ENCODE peak calls at places on chromosomes 3 and 15, in four cellular contexts. One of them, this sample, is unnamed.

GRCh38 chr3:40720863-40721262 is 196.1 kb downstream of the ZNF621 start:
- DNase-seq in mucosa of gallbladder: no peak
- DNase-seq in LHCN-M2: peak
- DNase-seq in adrenal gland: no peak
- DNase-seq in this sample: no peak

GRCh38 chr15:100721758-100722550 is 119.6 kb downstream of the ASB7 start:
- DNase-seq in mucosa of gallbladder: peak
- DNase-seq in LHCN-M2: peak
- DNase-seq in adrenal gland: peak
- DNase-seq in this sample: peak

GRCh38 chr3:167187211-167187610 is 192.9 kb downstream of the ZBBX start:
- DNase-seq in adrenal gland: no peak
- DNase-seq in LHCN-M2: no peak
- DNase-seq in mucosa of gallbladder: no peak
- DNase-seq in this sample: no peak

GRCh38 chr3:52606373-52607085 is 70.1 kb downstream of the UQCC5 start:
- DNase-seq in LHCN-M2: peak
- DNase-seq in mucosa of gallbladder: peak
- DNase-seq in adrenal gland: peak
- DNase-seq in this sample: peak

GRCh38 chr3:133283958-133284807 is 115.7 kb upstream of the BFSP2 start:
- DNase-seq in mucosa of gallbladder: no peak
- DNase-seq in LHCN-M2: no peak
- DNase-seq in adrenal gland: peak
- DNase-seq in this sample: no peak

GRCh38 chr3:34106379-34106778 is 307.9 kb downstream of the PDCD6IP start:
- DNase-seq in LHCN-M2: no peak
- DNase-seq in adrenal gland: no peak
- DNase-seq in mucosa of gallbladder: no peak
- DNase-seq in this sample: no peak

GRCh38 chr3:184710870-184711365 is 946 bp downstream of the MAGEF1 start:
- DNase-seq in adrenal gland: peak
- DNase-seq in mucosa of gallbladder: no peak
- DNase-seq in LHCN-M2: peak
- DNase-seq in this sample: peak

GRCh38 chr3:48125026-48125704 is 63.1 kb downstream of the CDC25A start:
- DNase-seq in mucosa of gallbladder: no peak
- DNase-seq in LHCN-M2: no peak
- DNase-seq in adrenal gland: peak
- DNase-seq in this sample: no peak

GRCh38 chr15:66935121-66935520 is 130.3 kb upstream of the SMAD3 start:
- DNase-seq in mucosa of gallbladder: no peak
- DNase-seq in LHCN-M2: no peak
- DNase-seq in adrenal gland: no peak
- DNase-seq in this sample: peak

GRCh38 chr3:171132873-171133272 is 106.4 kb upstream of the SLC2A2 start:
- DNase-seq in mucosa of gallbladder: no peak
- DNase-seq in LHCN-M2: peak
- DNase-seq in adrenal gland: no peak
- DNase-seq in this sample: no peak

GRCh38 chr3:49351521-49352011 is 6.6 kb downstream of the GPX1 start:
- DNase-seq in adrenal gland: no peak
- DNase-seq in mucosa of gallbladder: no peak
- DNase-seq in LHCN-M2: peak
- DNase-seq in this sample: no peak

GRCh38 chr3:112446343-112446742 is 52.9 kb downstream of the BTLA start:
- DNase-seq in LHCN-M2: peak
- DNase-seq in mucosa of gallbladder: no peak
- DNase-seq in adrenal gland: no peak
- DNase-seq in this sample: no peak

GRCh38 chr3:88795502-88795901 is 311.9 kb upstream of the EPHA3 start:
- DNase-seq in mucosa of gallbladder: no peak
- DNase-seq in LHCN-M2: no peak
- DNase-seq in adrenal gland: no peak
- DNase-seq in this sample: no peak